ENCODE peak calls at places on chromosome 7, in five cellular contexts. One of them, this sample, is unnamed.

GRCh38 chr7:95199779-95200558 is 124.4 kb downstream of the PON1 start:
- DNase-seq in H9: no peak
- DNase-seq in neuronal stem cell: peak
- DNase-seq in H1: no peak
- DNase-seq in trophoblast cell: peak
- DNase-seq in this sample: peak

GRCh38 chr7:39683216-39683845 is 60.0 kb downstream of the RALA start:
- DNase-seq in H9: no peak
- DNase-seq in neuronal stem cell: no peak
- DNase-seq in H1: no peak
- DNase-seq in trophoblast cell: peak
- DNase-seq in this sample: peak

GRCh38 chr7:131188367-131189339 is 139.0 kb upstream of the MKLN1 start:
- DNase-seq in H9: no peak
- DNase-seq in neuronal stem cell: no peak
- DNase-seq in H1: no peak
- DNase-seq in trophoblast cell: peak
- DNase-seq in this sample: peak

GRCh38 chr7:135758531-135758932 is 9.9 kb upstream of the FAM180A start:
- DNase-seq in H9: peak
- DNase-seq in neuronal stem cell: no peak
- DNase-seq in H1: no peak
- DNase-seq in trophoblast cell: no peak
- DNase-seq in this sample: no peak

GRCh38 chr7:76231583-76231982 is 29.9 kb downstream of the SRRM3 start:
- DNase-seq in H9: no peak
- DNase-seq in neuronal stem cell: no peak
- DNase-seq in H1: no peak
- DNase-seq in trophoblast cell: peak
- DNase-seq in this sample: no peak

GRCh38 chr7:66355762-66356161 is 150.6 kb downstream of the TPST1 start:
- DNase-seq in H9: no peak
- DNase-seq in neuronal stem cell: no peak
- DNase-seq in H1: no peak
- DNase-seq in trophoblast cell: peak
- DNase-seq in this sample: no peak

GRCh38 chr7:87058739-87059524 is 522 bp downstream of the ELAPOR2 start:
- DNase-seq in H9: peak
- DNase-seq in neuronal stem cell: no peak
- DNase-seq in H1: no peak
- DNase-seq in trophoblast cell: peak
- DNase-seq in this sample: peak

GRCh38 chr7:23357190-23358093 is 58.3 kb downstream of the MALSU1 start:
- DNase-seq in H9: no peak
- DNase-seq in neuronal stem cell: no peak
- DNase-seq in H1: no peak
- DNase-seq in trophoblast cell: peak
- DNase-seq in this sample: peak

GRCh38 chr7:157938211-157938610 is 601.4 kb downstream of the DNAJB6 start:
- DNase-seq in H9: no peak
- DNase-seq in neuronal stem cell: no peak
- DNase-seq in H1: no peak
- DNase-seq in trophoblast cell: no peak
- DNase-seq in this sample: no peak

GRCh38 chr7:14579971-14580370 is 322.6 kb downstream of the DGKB start:
- DNase-seq in H9: no peak
- DNase-seq in neuronal stem cell: no peak
- DNase-seq in H1: no peak
- DNase-seq in trophoblast cell: no peak
- DNase-seq in this sample: no peak

GRCh38 chr7:138982204-138982623 is 1.0 kb upstream of the KIAA1549 start:
- DNase-seq in H9: no peak
- DNase-seq in neuronal stem cell: no peak
- DNase-seq in H1: peak
- DNase-seq in trophoblast cell: no peak
- DNase-seq in this sample: peak

GRCh38 chr7:122702872-122703510 is at the start of gene RNF148:
- DNase-seq in H9: no peak
- DNase-seq in neuronal stem cell: no peak
- DNase-seq in H1: no peak
- DNase-seq in trophoblast cell: no peak
- DNase-seq in this sample: no peak

GRCh38 chr7:118352854-118353453 is 128.4 kb downstream of the ANKRD7 start:
- DNase-seq in H9: no peak
- DNase-seq in neuronal stem cell: peak
- DNase-seq in H1: no peak
- DNase-seq in trophoblast cell: peak
- DNase-seq in this sample: peak

GRCh38 chr7:35723011-35723410 is 28.1 kb upstream of the HERPUD2 start:
- DNase-seq in H9: no peak
- DNase-seq in neuronal stem cell: no peak
- DNase-seq in H1: no peak
- DNase-seq in trophoblast cell: peak
- DNase-seq in this sample: peak

DNA sequence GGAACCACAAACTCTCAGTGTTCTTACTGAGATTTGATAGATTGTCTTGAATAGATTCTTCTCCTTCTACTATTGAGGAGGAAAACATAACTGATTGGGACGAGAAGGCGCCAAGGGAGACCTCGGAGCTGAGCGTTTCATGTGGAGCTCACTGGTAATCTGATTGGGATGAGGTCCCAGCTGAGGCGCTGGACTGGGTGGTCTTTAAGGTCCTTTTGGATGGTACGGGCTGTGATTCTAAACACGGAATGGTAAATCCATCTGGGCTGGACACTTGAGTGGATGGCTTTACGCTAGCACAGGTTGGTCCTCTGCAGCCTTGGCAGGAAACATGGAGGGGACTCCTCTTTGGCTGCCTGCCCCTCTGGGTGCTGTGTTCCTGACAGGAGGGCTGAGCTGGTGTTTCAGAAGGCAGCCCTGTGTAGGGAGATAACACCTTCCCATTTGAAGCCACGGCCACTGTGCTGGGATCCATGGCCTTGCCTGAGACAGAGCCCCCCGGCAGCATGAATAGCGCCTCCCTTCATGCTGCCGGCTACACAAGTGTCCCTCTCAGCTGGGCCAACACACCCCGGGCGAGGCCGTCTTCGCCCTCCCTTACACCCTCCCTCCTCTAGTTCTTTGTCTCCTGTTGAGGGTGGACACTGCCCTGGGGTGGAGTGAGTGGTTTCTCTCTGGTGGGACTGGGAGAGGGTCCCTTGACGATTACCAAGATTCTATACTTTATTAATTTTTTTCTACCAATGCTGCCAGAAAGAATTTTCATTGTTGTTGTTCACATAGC is 203.2 kb upstream of the SHH start:
- DNase-seq in H9: peak
- DNase-seq in neuronal stem cell: no peak
- DNase-seq in H1: peak
- DNase-seq in trophoblast cell: no peak
- DNase-seq in this sample: no peak
- H2BK12ac ChIP-seq in H9: no peak
- H2BK12ac ChIP-seq in neuronal stem cell: peak
- H2BK12ac ChIP-seq in H1: no peak
- H2BK12ac ChIP-seq in trophoblast cell: no peak
- H2BK12ac ChIP-seq in this sample: no peak

DNA sequence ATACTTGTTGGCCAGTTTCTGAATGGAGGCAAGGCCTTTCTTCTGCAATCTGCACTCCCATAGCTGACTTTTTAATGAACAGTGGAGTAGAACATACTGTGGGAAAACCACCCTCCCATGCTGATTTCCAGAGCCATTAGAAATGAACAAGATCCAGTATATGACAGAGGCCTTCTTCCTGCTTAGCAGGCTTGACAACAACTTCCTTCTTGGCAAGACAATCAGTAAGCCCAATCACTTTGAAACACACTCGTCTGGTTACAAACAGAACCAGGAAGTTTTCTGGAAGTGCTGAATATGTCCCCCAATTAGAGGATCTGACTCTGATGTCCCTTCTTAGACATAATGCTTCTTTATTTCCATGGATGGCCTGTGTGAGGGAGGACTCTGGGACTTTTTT is 103.4 kb downstream of the SAMD9 start:
- DNase-seq in H9: no peak
- DNase-seq in neuronal stem cell: no peak
- DNase-seq in H1: no peak
- DNase-seq in trophoblast cell: peak
- DNase-seq in this sample: peak
- H2AFZ ChIP-seq in H9: no peak
- H2AFZ ChIP-seq in neuronal stem cell: peak
- H2AFZ ChIP-seq in H1: peak
- H2AFZ ChIP-seq in trophoblast cell: no peak
- H2AFZ ChIP-seq in this sample: peak

GRCh38 chr7:78139335-78139734 is 340.8 kb downstream of the PHTF2 start:
- DNase-seq in H9: no peak
- DNase-seq in neuronal stem cell: no peak
- DNase-seq in H1: no peak
- DNase-seq in trophoblast cell: no peak
- DNase-seq in this sample: peak
- H3K14ac ChIP-seq in H9: no peak
- H3K14ac ChIP-seq in neuronal stem cell: no peak
- H3K14ac ChIP-seq in H1: no peak
- H3K14ac ChIP-seq in trophoblast cell: no peak
- H3K14ac ChIP-seq in this sample: no peak

DNA sequence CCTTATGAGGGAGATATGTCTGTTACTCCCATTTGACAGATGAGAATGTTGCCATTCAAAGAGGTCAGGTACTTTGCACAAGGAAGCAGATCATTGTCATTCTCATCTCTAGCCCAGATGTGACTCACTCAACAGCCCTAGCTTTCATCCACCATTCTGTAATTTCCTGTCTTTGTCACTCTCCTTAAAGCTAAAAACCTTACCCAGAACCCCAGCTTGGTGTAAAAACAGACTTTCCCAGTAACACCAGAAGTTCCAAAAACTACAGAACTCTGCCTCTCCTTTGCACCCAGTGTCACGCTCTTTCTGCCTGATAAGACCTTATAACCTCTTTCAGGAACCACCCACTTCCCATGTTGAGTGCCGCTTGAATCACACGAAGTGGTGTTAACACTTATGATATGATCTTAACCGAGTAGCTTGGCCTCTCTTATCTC is 89.1 kb upstream of the SP4 start:
- DNase-seq in H9: no peak
- DNase-seq in neuronal stem cell: no peak
- DNase-seq in H1: no peak
- DNase-seq in trophoblast cell: no peak
- DNase-seq in this sample: no peak
- H2BK12ac ChIP-seq in H9: no peak
- H2BK12ac ChIP-seq in neuronal stem cell: no peak
- H2BK12ac ChIP-seq in H1: no peak
- H2BK12ac ChIP-seq in trophoblast cell: no peak
- H2BK12ac ChIP-seq in this sample: no peak

DNA sequence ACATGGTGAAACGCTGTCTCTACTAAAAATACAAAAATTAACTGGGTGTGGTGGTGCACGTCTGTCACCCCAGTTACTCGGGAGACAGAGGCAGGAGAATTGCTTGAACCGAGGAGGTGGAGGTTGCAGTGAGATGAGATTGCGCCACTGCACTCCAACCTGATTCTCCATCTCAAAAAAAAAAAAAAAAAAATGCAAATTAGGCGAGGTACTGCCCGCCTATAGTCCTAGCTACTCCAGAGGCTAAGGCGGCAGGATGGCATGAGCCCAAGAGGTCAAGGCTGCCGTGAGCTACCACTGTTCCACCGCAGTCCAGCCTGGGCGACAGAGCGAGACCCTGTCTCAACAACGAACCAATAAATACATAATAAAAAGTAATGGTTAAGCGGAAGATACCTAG is 1.1 kb upstream of the EIF4H start:
- DNase-seq in H9: peak
- DNase-seq in neuronal stem cell: no peak
- DNase-seq in H1: no peak
- DNase-seq in trophoblast cell: peak
- DNase-seq in this sample: no peak
- H2AFZ ChIP-seq in H9: no peak
- H2AFZ ChIP-seq in neuronal stem cell: peak
- H2AFZ ChIP-seq in H1: no peak
- H2AFZ ChIP-seq in trophoblast cell: no peak
- H2AFZ ChIP-seq in this sample: no peak